ENCODE peak calls at places on chromosomes 12 and 14, in eight cellular contexts. K is esophagus squamous epithelium; T is sigmoid colon; L is ovary; Z is GM12865; N is breast epithelium; B is CD8-positive, alpha-beta memory T cell; J is A549. Y is an unnamed sample.

GRCh38 chr12:93895096-93895460 is 217.9 kb downstream of the CRADD start:
- DNase-seq in T (no peak), N (no peak), K (no peak), J (no peak), B (no peak), L (no peak), Z (no peak), Y (no peak)

GRCh38 chr12:4089147-4089606 is 184.4 kb upstream of the CCND2 start:
- DNase-seq in T (no peak), N (no peak), K (no peak), J (no peak), Z (no peak), L (no peak), B (no peak), Y (no peak)

GRCh38 chr12:121590476-121591143 is 9.8 kb upstream of the KDM2B start:
- DNase-seq in Z (peak; percentile 89), T (no peak), K (no peak), N (no peak), J (no peak), B (peak; percentile 87), L (no peak), Y (peak; percentile 77)

GRCh38 chr14:100117647-100118376 is 41.6 kb downstream of the DEGS2 start:
- DNase-seq in N (no peak), B (no peak), K (no peak), L (no peak), Z (no peak), J (no peak), T (no peak), Y (no peak)

GRCh38 chr12:100153131-100153530 is 10.5 kb upstream of the BLTP3B start:
- DNase-seq in Z (no peak), K (no peak), T (peak; percentile 53), J (no peak), L (no peak), N (no peak), B (no peak), Y (no peak)

GRCh38 chr12:106282457-106283097 is 20.0 kb upstream of the TCP11L2 start:
- DNase-seq in K (no peak), T (peak; percentile 67), Z (peak; percentile 70), J (peak; percentile 83), L (no peak), N (no peak), B (peak; percentile 63), Y (peak; percentile 14)

GRCh38 chr12:130521375-130522124 is 183.9 kb downstream of the PIWIL1 start:
- DNase-seq in N (no peak), T (no peak), Z (no peak), B (no peak), K (no peak), J (no peak), L (no peak), Y (peak; percentile 77)

GRCh38 chr12:15563683-15564082 is 225.5 kb downstream of the EPS8 start:
- DNase-seq in T (no peak), B (no peak), J (no peak), Z (no peak), L (no peak), N (no peak), K (no peak), Y (no peak)

GRCh38 chr12:69057742-69058141 is 124.8 kb upstream of the CPM start:
- DNase-seq in Z (no peak), N (no peak), L (no peak), T (no peak), K (no peak), J (no peak), B (no peak), Y (no peak)

GRCh38 chr12:65881965-65882413 is 57.7 kb downstream of the HMGA2 start:
- DNase-seq in K (no peak), J (no peak), T (peak; percentile 95), B (no peak), N (peak; percentile 69), L (peak; percentile 90), Z (peak; percentile 58), Y (no peak)

GRCh38 chr12:65879878-65880277 is 55.6 kb downstream of the HMGA2 start:
- DNase-seq in B (no peak), T (no peak), Z (no peak), J (no peak), L (no peak), N (no peak), K (no peak), Y (no peak)

GRCh38 chr12:65882504-65882903 is 58.2 kb downstream of the HMGA2 start:
- DNase-seq in T (no peak), L (no peak), K (no peak), J (no peak), Z (no peak), N (no peak), B (no peak), Y (no peak)

GRCh38 chr12:65878540-65878939 is 54.3 kb downstream of the HMGA2 start:
- DNase-seq in K (no peak), Z (no peak), B (no peak), L (no peak), J (peak; percentile 39), T (no peak), N (no peak), Y (no peak)

GRCh38 chr12:65881348-65881961 is 57.2 kb downstream of the HMGA2 start:
- DNase-seq in L (peak; percentile 64), T (peak; percentile 81), B (no peak), K (no peak), Z (no peak), N (no peak), J (no peak), Y (no peak)
- H3K4me3 ChIP-seq in L (peak overlapping the region; percentile 43), T (no peak overlapping the region), B (no peak overlapping the region), K (peak overlapping the region; percentile 59), Z (peak overlapping the region; percentile 4), N (peak overlapping the region; percentile 45), J (no peak overlapping the region), Y (no peak overlapping the region)

GRCh38 chr14:54704768-54705167 is 137.8 kb downstream of the SAMD4A start:
- DNase-seq in B (no peak), L (no peak), K (no peak), N (no peak), Z (no peak), J (no peak), T (no peak), Y (no peak)
- H3K4me3 ChIP-seq in B (no peak overlapping the region), L (no peak overlapping the region), K (no peak overlapping the region), N (no peak overlapping the region), Z (no peak overlapping the region), J (no peak overlapping the region), T (no peak overlapping the region), Y (no peak overlapping the region)

GRCh38 chr12:62605972-62606371 is 139.3 kb downstream of the MON2 start:
- DNase-seq in J (no peak), N (no peak), L (no peak), K (no peak), B (no peak), T (no peak), Z (no peak), Y (no peak)

GRCh38 chr12:62603061-62603810 is 136.6 kb downstream of the MON2 start:
- DNase-seq in J (peak; percentile 89), Z (peak; percentile 95), K (peak; percentile 40), B (peak; percentile 88), N (peak; percentile 78), L (peak; percentile 91), T (peak; percentile 91), Y (peak; percentile 77)

GRCh38 chr12:62603811-62604098 is 137.1 kb downstream of the MON2 start:
- DNase-seq in K (no peak), L (no peak), N (no peak), T (no peak), Z (no peak), B (no peak), J (no peak), Y (no peak)

GRCh38 chr12:62604373-62604772 is 137.7 kb downstream of the MON2 start:
- DNase-seq in B (no peak), T (no peak), L (no peak), Z (peak; percentile 30), K (no peak), J (no peak), N (no peak), Y (peak; percentile 32)

GRCh38 chr12:62604856-62605255 is 138.2 kb downstream of the MON2 start:
- DNase-seq in B (no peak), T (no peak), Z (peak; percentile 18), K (no peak), L (no peak), N (no peak), J (peak; percentile 57), Y (no peak)
- H3K4me3 ChIP-seq in B (no peak overlapping the region), T (no peak overlapping the region), Z (peak overlapping the region; percentile 97), K (peak overlapping the region; percentile 94), L (peak overlapping the region; percentile 54), N (peak overlapping the region; percentile 73), J (peak overlapping the region; percentile 65), Y (no peak overlapping the region)

DNA sequence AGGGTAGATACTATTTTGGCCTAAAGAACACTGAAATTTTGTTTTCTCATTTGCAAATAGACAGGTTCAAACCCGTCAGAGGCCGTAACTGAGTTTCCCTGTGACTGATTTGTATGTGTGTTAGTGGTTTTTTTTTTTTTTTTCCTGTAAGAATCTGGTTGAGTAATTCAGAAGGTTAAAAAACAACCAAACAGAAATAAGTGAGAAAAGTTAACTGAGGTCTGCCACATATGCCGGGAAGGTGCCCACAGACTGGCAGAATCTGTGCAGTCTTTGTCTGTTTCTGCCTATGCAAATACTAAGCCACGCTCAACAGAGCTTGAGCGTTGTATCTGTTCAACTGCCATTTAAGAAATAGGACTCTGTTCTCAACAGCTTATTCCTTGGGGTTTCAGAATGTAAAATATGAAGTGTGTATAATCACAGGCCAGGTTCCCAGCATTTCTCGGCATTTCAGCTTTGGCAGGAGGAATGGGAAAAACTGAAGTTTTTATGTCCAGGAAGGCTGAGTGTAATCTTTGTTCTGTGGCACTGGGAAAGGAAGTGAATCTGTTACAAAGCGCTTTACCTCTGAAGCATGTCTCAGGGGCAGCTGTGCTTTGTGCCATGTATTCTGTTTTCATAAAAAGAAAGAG is 181.9 kb downstream of the PRKCH start:
- DNase-seq in T (no peak), L (no peak), Z (peak; percentile 88), K (no peak), J (no peak), B (peak; percentile 79), N (no peak), Y (peak; percentile 88)
- H3K4me3 ChIP-seq in T (no peak overlapping the region), L (no peak overlapping the region), Z (peak overlapping the region; percentile 48), K (no peak overlapping the region), J (no peak overlapping the region), B (peak overlapping the region; percentile 8), N (no peak overlapping the region), Y (peak overlapping the region; percentile 28)

DNA sequence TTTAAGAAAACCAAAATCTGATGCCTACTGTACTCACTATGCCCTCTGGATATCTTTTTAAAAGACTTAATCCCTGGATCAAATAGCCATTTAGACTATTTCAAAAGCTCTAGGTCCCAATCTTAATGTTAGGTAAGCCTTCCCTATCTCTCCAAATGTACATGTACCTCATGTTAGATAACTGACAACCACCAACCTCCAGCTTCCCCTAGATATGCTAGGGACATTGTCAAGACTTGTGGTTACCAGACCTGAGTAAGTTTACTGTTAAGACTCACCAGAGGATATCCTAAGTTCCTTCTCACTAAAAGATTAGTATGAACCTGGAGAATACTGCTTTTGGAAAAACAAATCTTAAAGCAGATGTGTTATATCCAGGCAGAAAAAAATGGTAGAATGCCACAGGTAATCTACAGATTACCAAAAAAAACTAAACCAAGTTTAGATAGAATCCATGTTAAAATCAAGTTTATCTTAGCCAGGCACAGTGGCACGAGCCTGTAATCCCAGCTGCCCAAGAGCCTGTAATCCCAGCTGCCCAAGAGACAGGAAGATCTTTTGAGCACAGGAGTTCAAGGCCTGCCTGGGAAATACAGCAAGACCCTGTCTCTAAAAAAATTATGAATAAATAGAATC is 9.7 kb downstream of the NAP1L1 start:
- DNase-seq in J (no peak), T (no peak), B (no peak), K (no peak), L (no peak), Z (no peak), N (no peak), Y (no peak)
- H3K4me3 ChIP-seq in J (no peak overlapping the region), T (no peak overlapping the region), B (no peak overlapping the region), K (no peak overlapping the region), L (no peak overlapping the region), Z (no peak overlapping the region), N (no peak overlapping the region), Y (no peak overlapping the region)

Y was measured in Jurkat, Clone E6-1.